ENCODE peak calls at places on chromosomes 2 and 18, in eight cellular contexts. U is T follicular helper cell, Q is NB4, B is uterus, A is ACHN, O is GOT3, D is SW480, W is AG04450. R is an unnamed sample.

GRCh38 chr2:21633531-21634310 is 510.0 kb downstream of the TDRD15 start:
- DNase-seq in U (no peak), Q (no peak), B (no peak), A (no peak), O (no peak), D (no peak), W (no peak), R (no peak)

GRCh38 chr18:62844850-62845643 is 129.7 kb downstream of the PHLPP1 start:
- DNase-seq in U (no peak), Q (no peak), B (no peak), A (no peak), O (no peak), D (no peak), W (no peak), R (peak)

GRCh38 chr2:105537466-105537865 is 138.6 kb upstream of the FHL2 start:
- DNase-seq in U (no peak), Q (no peak), B (no peak), A (no peak), O (no peak), D (no peak), W (no peak), R (no peak)

GRCh38 chr2:200795044-200795443 is 16.7 kb upstream of the BZW1 start:
- DNase-seq in U (no peak), Q (peak), B (peak), A (peak), O (no peak), D (no peak), W (no peak), R (no peak)

GRCh38 chr2:132416080-132416911 is at the start of gene GPR39:
- DNase-seq in U (no peak), Q (no peak), B (peak), A (peak), O (peak), D (peak), W (peak), R (no peak)

GRCh38 chr18:27595121-27595848 is 410.2 kb upstream of the CHST9 start:
- DNase-seq in U (no peak), Q (no peak), B (no peak), A (no peak), O (no peak), D (no peak), W (no peak), R (no peak)

GRCh38 chr2:15142069-15142689 is 419.0 kb downstream of the NBAS start:
- DNase-seq in U (peak), Q (peak), B (no peak), A (no peak), O (no peak), D (peak), W (no peak), R (peak)

GRCh38 chr2:219125886-219126270 is 34.7 kb downstream of the NHEJ1 start:
- DNase-seq in U (no peak), Q (no peak), B (no peak), A (no peak), O (no peak), D (no peak), W (no peak), R (no peak)

GRCh38 chr2:105802587-105802986 is 57.9 kb downstream of the NCK2 start:
- DNase-seq in U (peak), Q (peak), B (no peak), A (no peak), O (no peak), D (no peak), W (no peak), R (peak)

GRCh38 chr2:230582851-230583283 is 129.8 kb upstream of the CAB39 start:
- DNase-seq in U (no peak), Q (no peak), B (no peak), A (no peak), O (no peak), D (no peak), W (no peak), R (no peak)

GRCh38 chr2:193895226-193895625 is 1700.5 kb upstream of the TMEFF2 start:
- DNase-seq in U (no peak), Q (no peak), B (no peak), A (no peak), O (no peak), D (no peak), W (no peak), R (no peak)

GRCh38 chr18:51531496-51531895 is 334.0 kb upstream of the MEX3C start:
- DNase-seq in U (no peak), Q (no peak), B (no peak), A (no peak), O (no peak), D (no peak), W (no peak), R (no peak)

GRCh38 chr2:71410716-71411115 is 42.6 kb upstream of the DYSF start:
- DNase-seq in U (no peak), Q (no peak), B (no peak), A (no peak), O (no peak), D (no peak), W (no peak), R (no peak)

GRCh38 chr2:239151201-239152131 is 249.4 kb downstream of the HDAC4 start:
- DNase-seq in U (no peak), Q (no peak), B (peak), A (no peak), O (no peak), D (no peak), W (no peak), R (no peak)

GRCh38 chr2:220789961-220790360 is 782.1 kb downstream of the EPHA4 start:
- DNase-seq in U (no peak), Q (no peak), B (no peak), A (no peak), O (no peak), D (no peak), W (no peak), R (no peak)

GRCh38 chr2:11514081-11514730 is 19.6 kb upstream of the GREB1 start:
- DNase-seq in U (no peak), Q (no peak), B (no peak), A (no peak), O (no peak), D (no peak), W (no peak), R (no peak)

GRCh38 chr18:63320041-63320689 is 596 bp upstream of the BCL2 start:
- DNase-seq in U (peak), Q (peak), B (peak), A (peak), O (no peak), D (peak), W (peak), R (peak)

GRCh38 chr18:80200171-80200931 is 47.0 kb downstream of the PARD6G start:
- DNase-seq in U (no peak), Q (peak), B (no peak), A (peak), O (no peak), D (no peak), W (no peak), R (no peak)

GRCh38 chr2:180122874-180123273 is 115.8 kb upstream of the CWC22 start:
- DNase-seq in U (no peak), Q (no peak), B (no peak), A (no peak), O (no peak), D (no peak), W (no peak), R (no peak)

GRCh38 chr2:230600285-230600684 is 112.4 kb upstream of the CAB39 start:
- DNase-seq in U (no peak), Q (no peak), B (no peak), A (no peak), O (no peak), D (no peak), W (no peak), R (no peak)

GRCh38 chr2:43225093-43225787 is 1.2 kb downstream of the ZFP36L2 start:
- DNase-seq in U (peak), Q (peak), B (peak), A (peak), O (no peak), D (peak), W (peak), R (peak)

GRCh38 chr18:79668203-79668602 is 11.4 kb upstream of the CTDP1 start:
- DNase-seq in U (no peak), Q (no peak), B (no peak), A (no peak), O (no peak), D (no peak), W (no peak), R (no peak)

GRCh38 chr2:238964544-238965113 is 116.7 kb downstream of the TWIST2 start:
- DNase-seq in U (no peak), Q (no peak), B (no peak), A (no peak), O (no peak), D (no peak), W (no peak), R (no peak)

GRCh38 chr2:197869501-197870111 is 65.2 kb downstream of the PLCL1 start:
- DNase-seq in U (no peak), Q (peak), B (no peak), A (no peak), O (no peak), D (no peak), W (no peak), R (peak)

GRCh38 chr2:233371608-233372007 is 17.3 kb downstream of the DGKD start:
- DNase-seq in U (no peak), Q (no peak), B (peak), A (no peak), O (no peak), D (no peak), W (no peak), R (no peak)

GRCh38 chr2:226791056-226791486 is 8.5 kb downstream of the IRS1 start:
- DNase-seq in U (peak), Q (no peak), B (no peak), A (peak), O (no peak), D (peak), W (no peak), R (no peak)

GRCh38 chr2:218981390-218982311 is 3.3 kb downstream of the FEV start:
- DNase-seq in U (peak), Q (peak), B (peak), A (peak), O (no peak), D (peak), W (no peak), R (peak)

GRCh38 chr2:232117413-232117812 is 155.9 kb downstream of the DIS3L2 start:
- DNase-seq in U (no peak), Q (peak), B (no peak), A (no peak), O (no peak), D (no peak), W (no peak), R (no peak)

GRCh38 chr2:95333888-95334338 is 36.8 kb downstream of the KCNIP3 start:
- DNase-seq in U (no peak), Q (no peak), B (peak), A (peak), O (peak), D (peak), W (no peak), R (no peak)

GRCh38 chr2:144836635-144837350 is 316.9 kb upstream of the ZEB2 start:
- DNase-seq in U (no peak), Q (no peak), B (no peak), A (no peak), O (no peak), D (no peak), W (no peak), R (no peak)

GRCh38 chr2:121480826-121481225 is 49.9 kb upstream of the RNU4ATAC start:
- DNase-seq in U (no peak), Q (no peak), B (peak), A (peak), O (no peak), D (no peak), W (peak), R (no peak)

GRCh38 chr2:41853427-41854191 is 194.2 kb upstream of the PKDCC start:
- DNase-seq in U (no peak), Q (peak), B (peak), A (peak), O (no peak), D (peak), W (peak), R (no peak)

GRCh38 chr18:13461488-13461887 is 242.9 kb downstream of the LDLRAD4 start:
- DNase-seq in U (no peak), Q (peak), B (no peak), A (no peak), O (no peak), D (peak), W (no peak), R (no peak)

GRCh38 chr2:9103663-9104277 is 100.3 kb upstream of the MBOAT2 start:
- DNase-seq in U (no peak), Q (no peak), B (no peak), A (no peak), O (no peak), D (peak), W (no peak), R (no peak)

GRCh38 chr2:236928353-236929153 is 157.1 kb upstream of the COPS8 start:
- DNase-seq in U (no peak), Q (no peak), B (no peak), A (peak), O (no peak), D (no peak), W (no peak), R (no peak)